ENCODE peak calls at places on chromosomes 5 and 9, in nine cellular contexts. H, G, I, B, W, R, J, A and K are unnamed samples.
A peak's percentile ranks its signal among the peaks of the same experiment; 100 is the strongest.

GRCh38 chr9:125176632-125177031 is 13.0 kb downstream of the PPP6C start:
- DNase-seq in G (no peak), B (no peak), J (no peak), A (no peak), R (no peak), W (no peak), I (no peak), H (no peak), K (no peak)

GRCh38 chr5:168592014-168592368 is 12.8 kb upstream of the PANK3 start:
- DNase-seq in I (no peak), B (no peak), W (peak; percentile 91), J (peak; percentile 79), H (no peak), A (no peak), G (peak; percentile 74), R (no peak), K (no peak)

GRCh38 chr9:128845186-128845931 is 15.8 kb upstream of the SPOUT1 start:
- DNase-seq in W (no peak), B (no peak), I (no peak), H (no peak), A (peak; percentile 41), R (no peak), G (no peak), J (no peak), K (no peak)

GRCh38 chr5:25568989-25569625 is 924.3 kb upstream of the CDH10 start:
- DNase-seq in B (no peak), R (no peak), I (no peak), W (no peak), G (no peak), H (no peak), A (no peak), J (no peak), K (no peak)

GRCh38 chr9:110801426-110801825 is 132.8 kb downstream of the MUSK start:
- DNase-seq in R (no peak), B (no peak), I (no peak), H (no peak), A (no peak), W (no peak), G (no peak), J (no peak), K (no peak)

GRCh38 chr5:32388429-32389111 is 56.0 kb downstream of the ZFR start:
- DNase-seq in A (no peak), W (peak; percentile 55), B (no peak), H (no peak), I (no peak), R (no peak), G (no peak), J (no peak), K (no peak)

GRCh38 chr9:74517188-74517587 is 20.1 kb downstream of the RORB start:
- DNase-seq in I (no peak), H (no peak), B (no peak), J (no peak), G (no peak), W (no peak), A (no peak), R (no peak), K (no peak)

GRCh38 chr9:99115947-99116543 is 11.1 kb downstream of the TGFBR1 start:
- DNase-seq in I (no peak), W (no peak), G (no peak), A (no peak), H (no peak), R (no peak), J (no peak), B (no peak), K (no peak)

GRCh38 chr5:170628028-170628427 is 124.2 kb downstream of the KCNIP1 start:
- DNase-seq in B (no peak), G (no peak), A (peak; percentile 45), W (no peak), J (no peak), R (no peak), I (no peak), H (no peak), K (no peak)

GRCh38 chr9:18826248-18826647 is 206.8 kb downstream of the SAXO1 start:
- DNase-seq in J (no peak), W (no peak), A (no peak), R (no peak), I (no peak), B (no peak), H (no peak), G (no peak), K (no peak)
- TF ChIP-seq CTCF in J (no peak), W (no peak), A (no peak), R (no peak), I (no peak), B (no peak), H (no peak), G (no peak), K (no peak)

GRCh38 chr9:35110327-35110758 is 5.3 kb downstream of the ATOSB start:
- DNase-seq in G (peak; percentile 26), I (no peak), A (no peak), W (peak; percentile 73), H (no peak), J (peak; percentile 71), B (no peak), R (no peak), K (peak; percentile 9)
- H3K27ac ChIP-seq in G (peak overlapping the region; percentile 96), I (no peak overlapping the region), A (peak overlapping the region; percentile 9), W (no peak overlapping the region), H (peak overlapping the region; percentile 86), J (peak overlapping the region; percentile 28), B (peak overlapping the region; percentile 95), R (no peak overlapping the region), K (no peak overlapping the region)

GRCh38 chr9:90830051-90830450 is 28.4 kb downstream of the SYK start:
- DNase-seq in I (no peak), W (no peak), A (no peak), J (no peak), B (peak; percentile 62), G (no peak), R (no peak), H (peak; percentile 12), K (no peak)

GRCh38 chr9:90826326-90827020 is 24.9 kb downstream of the SYK start:
- DNase-seq in G (no peak), H (no peak), I (no peak), A (no peak), W (no peak), R (no peak), B (no peak), J (no peak), K (no peak)

GRCh38 chr9:90830977-90831376 is 29.4 kb downstream of the SYK start:
- DNase-seq in G (no peak), J (no peak), A (no peak), W (no peak), H (peak; percentile 9), I (peak; percentile 64), R (no peak), B (peak; percentile 22), K (no peak)

GRCh38 chr9:90825586-90825985 is 24.0 kb downstream of the SYK start:
- DNase-seq in B (peak; percentile 42), I (no peak), J (no peak), W (no peak), H (no peak), G (no peak), R (no peak), A (no peak), K (no peak)

GRCh38 chr9:90827181-90827866 is 25.7 kb downstream of the SYK start:
- DNase-seq in G (no peak), B (peak; percentile 70), R (no peak), W (peak; percentile 11), J (no peak), A (no peak), H (peak; percentile 57), I (peak; percentile 77), K (no peak)
- TF ChIP-seq POLR2A in G (no peak), B (no peak), R (no peak), W (no peak), J (no peak), A (no peak), H (no peak), I (peak; percentile 53), K (no peak)

GRCh38 chr9:2856400-2856799 is 12.5 kb upstream of the PUM3 start:
- DNase-seq in H (no peak), W (no peak), I (no peak), R (no peak), A (no peak), G (no peak), B (no peak), J (no peak), K (no peak)
- TF ChIP-seq CTCF in H (no peak), W (no peak), I (no peak), R (no peak), A (no peak), G (no peak), B (no peak), J (no peak), K (no peak)

DNA sequence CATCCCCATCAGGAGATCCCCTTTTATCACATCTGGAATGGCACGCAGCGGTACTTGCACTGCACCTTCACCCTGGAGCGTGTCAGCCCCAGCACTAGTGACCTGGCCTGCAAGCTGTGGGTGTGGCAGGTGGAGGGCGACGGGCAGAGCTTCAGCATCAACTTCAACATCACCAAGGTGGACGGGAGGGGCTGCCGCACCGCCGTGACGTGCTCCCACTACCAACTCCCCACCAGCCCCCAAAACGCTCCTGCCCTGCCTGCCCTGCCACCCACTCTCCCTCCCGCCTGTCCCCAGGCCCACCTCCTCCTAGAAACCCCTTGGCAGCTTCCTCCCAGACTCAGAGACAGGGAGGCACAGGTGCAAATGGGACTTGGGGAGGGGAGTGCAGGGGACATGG is 20.7 kb downstream of the HK3 start:
- DNase-seq in W (no peak), A (no peak), H (no peak), J (no peak), I (no peak), R (no peak), B (no peak), G (no peak), K (no peak)
- H3K27ac ChIP-seq in W (no peak overlapping the region), A (no peak overlapping the region), H (no peak overlapping the region), J (no peak overlapping the region), I (no peak overlapping the region), R (no peak overlapping the region), B (no peak overlapping the region), G (no peak overlapping the region), K (no peak overlapping the region)

GRCh38 chr5:126973193-126973592 is 57.2 kb downstream of the MARCHF3 start:
- DNase-seq in H (no peak), W (no peak), J (no peak), R (no peak), B (no peak), G (no peak), I (no peak), A (peak; percentile 69), K (no peak)

GRCh38 chr5:126972062-126972895 is 58.1 kb downstream of the MARCHF3 start:
- DNase-seq in B (no peak), R (no peak), H (no peak), I (peak; percentile 76), G (no peak), A (no peak), J (no peak), W (no peak), K (no peak)

GRCh38 chr5:126970517-126971017 is 59.8 kb downstream of the MARCHF3 start:
- DNase-seq in R (no peak), G (no peak), A (no peak), W (peak; percentile 47), I (no peak), J (no peak), H (no peak), B (no peak), K (no peak)

GRCh38 chr5:126969548-126969947 is 60.8 kb downstream of the MARCHF3 start:
- DNase-seq in I (peak; percentile 48), R (no peak), G (no peak), H (no peak), J (no peak), W (no peak), B (no peak), A (no peak), K (no peak)

GRCh38 chr5:126971455-126972019 is 58.8 kb downstream of the MARCHF3 start:
- DNase-seq in I (no peak), A (no peak), R (no peak), W (no peak), J (no peak), G (no peak), B (no peak), H (no peak), K (no peak)
- TF ChIP-seq POLR2A in I (no peak), A (no peak), R (no peak), W (no peak), J (no peak), G (no peak), B (no peak), H (no peak), K (no peak)